ENCODE peak calls at places on chromosomes 12 and 14, in ten cellular contexts. J is PC-3, M is left lung, C is prostate gland, P is uterus, F is hepatocyte, U is upper lobe of right lung, E is HL-60, I is astrocyte, V is right lobe of liver. O is an unnamed sample.

GRCh38 chr14:24483604-24484252 is 24.3 kb downstream of the CMA1 start:
- DNase-seq in J (peak), M (no peak), C (no peak), P (no peak), F (no peak), U (no peak), E (peak), I (peak), V (no peak), O (no peak)

GRCh38 chr14:50821471-50822464 is 9.2 kb downstream of the NIN start:
- DNase-seq in J (no peak), M (peak), C (no peak), P (no peak), F (no peak), U (peak), E (peak), I (no peak), V (peak), O (no peak)

GRCh38 chr14:44135972-44136371 is 371.1 kb downstream of the FSCB start:
- DNase-seq in J (no peak), M (no peak), C (no peak), P (no peak), F (no peak), U (no peak), E (no peak), I (no peak), V (no peak), O (no peak)

GRCh38 chr14:44109041-44109440 is 398.0 kb downstream of the FSCB start:
- DNase-seq in J (no peak), M (no peak), C (no peak), P (no peak), F (no peak), U (no peak), E (no peak), I (no peak), V (no peak), O (no peak)

GRCh38 chr14:50763386-50764007 is 67.5 kb downstream of the NIN start:
- DNase-seq in J (peak), M (no peak), C (peak), P (peak), F (no peak), U (no peak), E (no peak), I (peak), V (no peak), O (no peak)

GRCh38 chr14:101716077-101716950 is 45.2 kb upstream of the PPP2R5C start:
- DNase-seq in J (no peak), M (no peak), C (peak), P (no peak), F (no peak), U (no peak), E (no peak), I (no peak), V (no peak), O (no peak)

GRCh38 chr12:117060236-117060926 is 38.8 kb downstream of the TESC start:
- DNase-seq in J (peak), M (no peak), C (no peak), P (no peak), F (peak), U (no peak), E (peak), I (no peak), V (no peak), O (no peak)

GRCh38 chr14:21924479-21924878 is 250.9 kb upstream of the OR4E1 start:
- DNase-seq in J (no peak), M (no peak), C (no peak), P (no peak), F (no peak), U (no peak), E (peak), I (no peak), V (no peak), O (no peak)

DNA sequence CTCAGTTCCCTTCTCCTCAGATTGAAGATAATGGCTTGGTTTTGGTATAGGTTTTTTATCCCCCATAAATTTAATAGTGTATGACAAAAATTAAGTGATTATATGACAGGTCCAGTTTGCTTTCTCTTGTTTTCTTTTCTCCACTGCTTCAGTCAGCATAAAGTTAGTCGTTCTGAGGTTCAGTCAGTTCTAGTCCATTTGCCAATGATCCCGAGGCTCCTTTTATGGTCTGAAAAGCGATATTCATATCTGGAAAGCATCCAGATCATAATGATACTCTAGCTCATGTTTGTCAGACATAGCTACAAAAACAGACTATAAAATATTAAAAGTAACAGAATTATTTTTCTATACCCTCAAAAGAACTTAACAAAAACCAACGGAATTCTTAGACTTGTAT is 67.1 kb upstream of the SLC38A4 start:
- DNase-seq in J (no peak), M (no peak), C (no peak), P (no peak), F (no peak), U (no peak), E (no peak), I (no peak), V (no peak), O (no peak)
- H3K4me3 ChIP-seq in J (no peak), M (no peak), C (no peak), P (no peak), F (no peak), U (no peak), E (no peak), I (no peak), V (no peak), O (no peak)

DNA sequence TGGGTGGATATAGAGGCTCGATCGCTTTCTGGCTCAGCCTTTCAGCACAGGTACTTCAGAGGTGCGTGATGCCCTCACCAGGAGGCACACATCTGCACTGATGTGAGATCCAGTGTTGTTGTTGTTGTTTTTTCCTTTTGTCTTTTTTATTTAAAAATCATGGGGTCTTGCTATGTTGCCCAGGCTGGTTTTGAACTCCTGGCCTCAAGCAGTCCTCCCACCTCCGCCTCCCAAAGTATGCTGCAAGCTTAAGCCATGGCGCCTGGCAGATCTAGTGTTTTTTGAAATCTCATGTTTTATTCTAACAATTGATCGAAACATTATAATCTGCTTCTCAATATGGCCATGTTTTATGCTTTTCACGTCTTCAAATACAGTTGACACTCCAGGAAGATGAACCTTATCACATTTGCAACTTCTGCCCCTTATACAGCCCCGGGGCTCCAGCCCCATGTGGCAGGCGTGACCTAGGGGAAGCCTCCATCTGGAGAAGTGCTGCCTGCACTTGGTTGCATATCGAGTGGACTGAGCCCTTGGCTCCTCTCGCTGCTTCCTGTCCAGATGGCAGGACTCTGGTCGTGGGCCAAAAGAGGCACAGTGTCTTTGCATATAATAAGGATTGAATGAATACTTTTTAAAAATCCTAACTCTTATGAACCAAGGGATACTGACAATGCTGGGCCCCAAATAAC is 71.7 kb downstream of the TRAF3 start:
- DNase-seq in J (no peak), M (peak), C (no peak), P (no peak), F (no peak), U (no peak), E (no peak), I (peak), V (peak), O (no peak)
- H3K27ac ChIP-seq in J (no peak), M (peak), C (no peak), P (peak), F (peak), U (no peak), E (no peak), I (no peak), V (no peak), O (peak)

GRCh38 chr12:205026-205425 is 8.9 kb downstream of the SLC6A12 start:
- DNase-seq in J (no peak), M (no peak), C (no peak), P (no peak), F (no peak), U (no peak), E (no peak), I (no peak), V (no peak), O (no peak)

GRCh38 chr12:203074-203461 is 10.9 kb downstream of the SLC6A12 start:
- DNase-seq in J (no peak), M (no peak), C (no peak), P (no peak), F (no peak), U (no peak), E (no peak), I (no peak), V (no peak), O (no peak)

GRCh38 chr12:204261-204678 is 9.7 kb downstream of the SLC6A12 start:
- DNase-seq in J (no peak), M (no peak), C (no peak), P (no peak), F (no peak), U (no peak), E (no peak), I (no peak), V (peak), O (no peak)

GRCh38 chr12:202081-202731 is 11.8 kb downstream of the SLC6A12 start:
- DNase-seq in J (peak), M (no peak), C (peak), P (no peak), F (no peak), U (peak), E (no peak), I (no peak), V (peak), O (no peak)

DNA sequence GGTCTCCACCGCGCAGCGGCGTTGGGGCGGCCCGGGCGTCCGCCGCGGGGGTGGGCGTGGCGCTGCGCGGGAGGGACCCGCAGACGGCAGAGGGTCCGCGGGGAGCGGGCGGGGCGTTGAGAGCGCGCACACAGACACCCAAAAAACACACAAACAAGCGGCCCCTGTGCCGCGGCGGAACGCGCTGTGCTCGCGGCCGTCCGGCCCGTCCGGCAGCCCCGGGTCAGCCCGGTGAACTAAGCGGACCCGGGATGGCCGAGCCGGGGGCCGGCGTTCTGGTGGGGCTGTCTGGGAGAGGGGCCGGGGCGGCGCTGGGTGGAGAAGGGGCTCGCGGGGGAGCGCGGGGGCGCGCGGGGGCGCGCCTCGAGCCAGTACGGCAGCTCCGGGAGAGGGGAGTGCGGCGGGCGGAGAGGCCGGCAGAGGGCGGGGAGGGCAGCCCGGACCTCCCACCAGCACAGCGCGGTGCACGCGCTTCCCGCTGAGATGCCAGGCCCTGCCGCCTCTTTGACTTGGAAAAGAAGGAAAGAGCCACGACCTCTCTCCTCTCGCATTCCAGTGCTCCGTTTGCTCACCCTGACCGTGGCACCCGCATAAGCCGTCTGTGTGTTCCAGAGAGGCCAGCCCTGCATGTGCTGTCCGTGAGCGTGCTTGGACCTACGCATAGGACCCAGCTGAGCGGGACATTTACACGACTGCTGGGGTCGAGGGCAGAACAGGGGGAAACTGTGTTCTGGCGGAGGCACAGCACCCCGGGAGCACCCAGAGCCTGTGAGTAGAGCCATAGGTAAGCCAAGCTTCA is 10.3 kb downstream of the SLC6A12 start:
- DNase-seq in J (no peak), M (no peak), C (no peak), P (no peak), F (peak), U (no peak), E (no peak), I (no peak), V (peak), O (no peak)
- TF ChIP-seq CTCF in J (no peak), M (no peak), C (no peak), P (no peak), F (no peak), U (peak), E (no peak), I (no peak), V (no peak), O (no peak)

GRCh38 chr12:48671231-48671856 is 10.7 kb downstream of the KANSL2 start:
- DNase-seq in J (peak), M (no peak), C (no peak), P (no peak), F (no peak), U (no peak), E (no peak), I (no peak), V (no peak), O (no peak)

DNA sequence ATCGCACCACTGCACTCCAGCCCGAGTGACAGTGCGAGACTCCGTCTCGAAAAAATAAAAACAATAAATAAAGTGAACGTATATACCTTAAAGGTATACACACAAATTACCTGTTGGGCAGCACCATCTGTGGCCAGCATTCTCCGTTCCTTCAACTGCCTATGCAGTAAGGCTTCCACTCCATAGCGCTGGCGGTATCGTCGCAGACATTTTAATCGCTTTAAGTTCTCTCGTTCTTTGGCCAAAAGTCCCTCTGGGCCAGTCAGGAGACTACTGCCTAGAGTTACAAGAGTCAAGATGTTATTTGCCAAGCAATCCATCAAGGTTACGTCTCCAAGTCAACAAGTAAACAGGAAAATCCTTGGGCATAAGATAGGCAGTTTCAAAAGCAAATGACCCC is 13.0 kb downstream of the KANSL2 start:
- DNase-seq in J (no peak), M (no peak), C (no peak), P (no peak), F (no peak), U (no peak), E (no peak), I (no peak), V (no peak), O (no peak)
- H3K4me3 ChIP-seq in J (no peak), M (no peak), C (no peak), P (no peak), F (no peak), U (no peak), E (no peak), I (no peak), V (no peak), O (no peak)

DNA sequence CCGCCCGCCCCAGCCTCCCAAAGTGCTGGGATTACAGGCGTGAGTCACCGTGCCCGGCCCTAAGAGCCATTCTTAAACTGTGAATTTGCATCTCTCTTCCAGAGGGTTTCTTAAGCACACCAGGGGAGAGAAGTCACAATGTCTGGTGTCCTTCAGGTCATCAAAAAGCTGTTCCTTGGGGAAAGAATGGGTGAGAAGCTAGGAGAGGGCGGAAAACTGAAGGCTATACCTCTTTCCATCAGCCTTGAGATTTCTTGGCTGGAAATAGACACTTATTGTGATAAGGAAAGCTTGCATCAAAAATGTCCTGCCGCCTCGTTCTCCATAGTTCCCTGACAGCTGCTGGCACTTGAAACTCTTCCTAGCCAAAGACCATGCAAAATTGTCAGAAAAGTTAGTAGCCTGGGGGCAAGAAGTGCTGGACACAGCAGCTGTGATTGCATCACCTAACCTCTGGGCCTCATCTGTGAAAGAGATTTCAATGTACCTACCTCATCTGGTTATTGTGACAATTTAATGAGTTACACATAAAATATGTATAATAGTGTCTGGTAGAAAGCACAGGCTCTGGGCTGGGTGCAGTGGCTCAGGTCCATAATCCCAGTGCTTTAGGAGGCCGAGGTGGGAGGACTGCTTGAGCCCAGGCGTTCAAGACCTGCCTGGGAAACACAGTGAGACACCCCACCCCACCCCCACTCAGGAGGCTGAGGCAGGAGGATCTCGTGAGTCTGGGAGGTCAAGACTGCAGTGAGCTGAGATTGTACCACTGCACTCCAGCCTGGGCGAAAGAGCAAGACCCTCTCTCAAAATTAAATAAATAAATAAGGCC is 9.7 kb upstream of the UBC start:
- DNase-seq in J (peak), M (peak), C (no peak), P (peak), F (no peak), U (no peak), E (no peak), I (peak), V (no peak), O (no peak)
- H3K27ac ChIP-seq in J (peak), M (no peak), C (no peak), P (peak), F (peak), U (no peak), E (no peak), I (peak), V (no peak), O (peak)

GRCh38 chr12:42588981-42589464 is 523 bp downstream of the PRICKLE1 start:
- DNase-seq in J (peak), M (peak), C (no peak), P (peak), F (peak), U (peak), E (peak), I (no peak), V (peak), O (no peak)
- TF ChIP-seq CTCF in J (peak), M (peak), C (no peak), P (peak), F (peak), U (peak), E (peak), I (peak), V (no peak), O (no peak)